ENCODE peak calls at places on chromosomes 6 and 20, in six cellular contexts. One of them, this sample, is unnamed.

GRCh38 chr6:105136433-105137350 is 43.1 kb downstream of the POPDC3 start:
- DNase-seq in AG04449: no peak
- DNase-seq in ovary: peak; percentile 44
- DNase-seq in IMR-90: peak; percentile 59
- DNase-seq in adipocyte: peak; percentile 77
- DNase-seq in kidney: peak; percentile 78
- DNase-seq in this sample: peak; percentile 40

GRCh38 chr6:3282461-3283236 is 23.9 kb downstream of the PSMG4 start:
- DNase-seq in AG04449: no peak
- DNase-seq in ovary: no peak
- DNase-seq in IMR-90: no peak
- DNase-seq in adipocyte: no peak
- DNase-seq in kidney: peak; percentile 21
- DNase-seq in this sample: peak; percentile 16

GRCh38 chr20:40304119-40304518 is 384.9 kb downstream of the MAFB start:
- DNase-seq in AG04449: no peak
- DNase-seq in ovary: no peak
- DNase-seq in IMR-90: no peak
- DNase-seq in adipocyte: no peak
- DNase-seq in kidney: no peak
- DNase-seq in this sample: no peak

GRCh38 chr20:62892348-62893304 is 31.0 kb upstream of the TCFL5 start:
- DNase-seq in AG04449: no peak
- DNase-seq in ovary: no peak
- DNase-seq in IMR-90: no peak
- DNase-seq in adipocyte: no peak
- DNase-seq in kidney: no peak
- DNase-seq in this sample: no peak

GRCh38 chr20:39146394-39146793 is 184.2 kb downstream of the DHX35 start:
- DNase-seq in AG04449: no peak
- DNase-seq in ovary: no peak
- DNase-seq in IMR-90: no peak
- DNase-seq in adipocyte: no peak
- DNase-seq in kidney: no peak
- DNase-seq in this sample: no peak

GRCh38 chr6:4258733-4259132 is 123.4 kb upstream of the ECI2 start:
- DNase-seq in AG04449: no peak
- DNase-seq in ovary: no peak
- DNase-seq in IMR-90: no peak
- DNase-seq in adipocyte: no peak
- DNase-seq in kidney: no peak
- DNase-seq in this sample: no peak

GRCh38 chr20:50969912-50970311 is 11.3 kb downstream of the MOCS3 start:
- DNase-seq in AG04449: no peak
- DNase-seq in ovary: no peak
- DNase-seq in IMR-90: peak; percentile 28
- DNase-seq in adipocyte: no peak
- DNase-seq in kidney: no peak
- DNase-seq in this sample: no peak

GRCh38 chr6:13241364-13241763 is 87.0 kb downstream of the TBC1D7 start:
- DNase-seq in AG04449: no peak
- DNase-seq in ovary: no peak
- DNase-seq in IMR-90: no peak
- DNase-seq in adipocyte: no peak
- DNase-seq in kidney: no peak
- DNase-seq in this sample: no peak

GRCh38 chr6:128174724-128175123 is 273.9 kb upstream of the THEMIS start:
- DNase-seq in AG04449: no peak
- DNase-seq in ovary: no peak
- DNase-seq in IMR-90: no peak
- DNase-seq in adipocyte: no peak
- DNase-seq in kidney: no peak
- DNase-seq in this sample: no peak

GRCh38 chr20:25100914-25101313 is 19.0 kb upstream of the VSX1 start:
- DNase-seq in AG04449: no peak
- DNase-seq in ovary: no peak
- DNase-seq in IMR-90: no peak
- DNase-seq in adipocyte: no peak
- DNase-seq in kidney: no peak
- DNase-seq in this sample: no peak

GRCh38 chr6:79634491-79634890 is 3.4 kb downstream of the SH3BGRL2 start:
- DNase-seq in AG04449: no peak
- DNase-seq in ovary: no peak
- DNase-seq in IMR-90: no peak
- DNase-seq in adipocyte: no peak
- DNase-seq in kidney: no peak
- DNase-seq in this sample: no peak

GRCh38 chr6:79630400-79630882 is 688 bp upstream of the SH3BGRL2 start:
- DNase-seq in AG04449: no peak
- DNase-seq in ovary: no peak
- DNase-seq in IMR-90: no peak
- DNase-seq in adipocyte: no peak
- DNase-seq in kidney: no peak
- DNase-seq in this sample: no peak

GRCh38 chr6:79631800-79632172 is 657 bp downstream of the SH3BGRL2 start:
- DNase-seq in AG04449: no peak
- DNase-seq in ovary: no peak
- DNase-seq in IMR-90: no peak
- DNase-seq in adipocyte: no peak
- DNase-seq in kidney: no peak
- DNase-seq in this sample: no peak

GRCh38 chr6:79630883-79631799 is at the start of gene SH3BGRL2:
- DNase-seq in AG04449: no peak
- DNase-seq in ovary: peak; percentile 75
- DNase-seq in IMR-90: peak; percentile 59
- DNase-seq in adipocyte: peak; percentile 83
- DNase-seq in kidney: peak; percentile 90
- DNase-seq in this sample: peak; percentile 82

GRCh38 chr6:79632580-79632979 is 1.5 kb downstream of the SH3BGRL2 start:
- DNase-seq in AG04449: no peak
- DNase-seq in ovary: no peak
- DNase-seq in IMR-90: peak; percentile 4
- DNase-seq in adipocyte: peak; percentile 18
- DNase-seq in kidney: no peak
- DNase-seq in this sample: no peak
- H3K4me3 ChIP-seq in AG04449: no peak overlapping the region
- H3K4me3 ChIP-seq in ovary: no peak overlapping the region
- H3K4me3 ChIP-seq in IMR-90: no peak overlapping the region
- H3K4me3 ChIP-seq in adipocyte: no peak overlapping the region
- H3K4me3 ChIP-seq in kidney: peak overlapping the region; percentile 74
- H3K4me3 ChIP-seq in this sample: peak overlapping the region; percentile 21

DNA sequence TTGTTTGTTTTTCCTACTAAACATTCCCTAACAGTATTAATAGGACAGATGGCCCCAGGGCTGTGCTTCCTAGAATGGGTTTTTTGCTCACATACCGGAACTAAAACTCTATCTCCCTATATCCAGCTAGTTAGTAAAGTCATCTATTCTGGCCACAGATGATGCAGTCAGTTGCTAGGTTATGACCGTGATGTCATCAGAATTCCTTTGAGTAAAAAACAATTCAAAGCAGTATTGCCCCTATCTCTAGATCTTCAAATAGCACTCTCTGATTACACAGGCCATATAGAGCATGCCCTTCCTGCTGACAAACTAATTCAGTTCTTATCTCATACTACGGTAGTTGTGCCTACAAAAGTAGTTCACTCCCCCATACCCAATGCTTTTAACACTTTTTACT is 17.9 kb upstream of the ZNF451 start:
- DNase-seq in AG04449: no peak
- DNase-seq in ovary: no peak
- DNase-seq in IMR-90: no peak
- DNase-seq in adipocyte: no peak
- DNase-seq in kidney: no peak
- DNase-seq in this sample: no peak
- H3K4me3 ChIP-seq in AG04449: no peak overlapping the region
- H3K4me3 ChIP-seq in ovary: no peak overlapping the region
- H3K4me3 ChIP-seq in IMR-90: no peak overlapping the region
- H3K4me3 ChIP-seq in adipocyte: no peak overlapping the region
- H3K4me3 ChIP-seq in kidney: no peak overlapping the region
- H3K4me3 ChIP-seq in this sample: no peak overlapping the region

DNA sequence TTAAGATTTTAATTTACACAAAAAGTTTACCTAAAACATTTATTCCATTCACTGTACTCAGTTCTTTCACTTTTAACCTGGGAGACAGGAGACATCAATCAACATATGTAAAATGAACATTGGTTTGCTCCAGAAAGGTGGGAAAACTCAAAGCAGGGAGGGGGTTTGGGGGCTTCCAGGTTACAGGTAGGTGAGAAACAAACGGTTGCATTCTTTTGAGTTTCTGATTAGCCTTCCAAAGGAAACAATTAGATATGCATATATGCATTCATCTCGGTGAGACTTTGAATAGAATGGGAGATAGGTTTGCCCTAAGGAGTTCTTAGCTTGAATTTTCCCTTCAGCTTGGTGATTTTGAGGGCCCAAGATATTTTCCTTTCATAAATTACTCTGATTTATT is 38.2 kb upstream of the HDAC2 start:
- DNase-seq in AG04449: no peak
- DNase-seq in ovary: no peak
- DNase-seq in IMR-90: no peak
- DNase-seq in adipocyte: no peak
- DNase-seq in kidney: no peak
- DNase-seq in this sample: no peak
- H3K4me3 ChIP-seq in AG04449: no peak overlapping the region
- H3K4me3 ChIP-seq in ovary: no peak overlapping the region
- H3K4me3 ChIP-seq in IMR-90: no peak overlapping the region
- H3K4me3 ChIP-seq in adipocyte: no peak overlapping the region
- H3K4me3 ChIP-seq in kidney: no peak overlapping the region
- H3K4me3 ChIP-seq in this sample: no peak overlapping the region

GRCh38 chr20:8855315-8855714 is 213.6 kb upstream of the PLCB4 start:
- DNase-seq in AG04449: no peak
- DNase-seq in ovary: peak; percentile 23
- DNase-seq in IMR-90: peak; percentile 61
- DNase-seq in adipocyte: peak; percentile 69
- DNase-seq in kidney: no peak
- DNase-seq in this sample: no peak

GRCh38 chr20:8856668-8857067 is 212.2 kb upstream of the PLCB4 start:
- DNase-seq in AG04449: no peak
- DNase-seq in ovary: no peak
- DNase-seq in IMR-90: no peak
- DNase-seq in adipocyte: no peak
- DNase-seq in kidney: no peak
- DNase-seq in this sample: no peak

GRCh38 chr20:8851446-8851845 is 217.4 kb upstream of the PLCB4 start:
- DNase-seq in AG04449: no peak
- DNase-seq in ovary: no peak
- DNase-seq in IMR-90: no peak
- DNase-seq in adipocyte: no peak
- DNase-seq in kidney: no peak
- DNase-seq in this sample: no peak

GRCh38 chr20:8853805-8854338 is 215.0 kb upstream of the PLCB4 start:
- DNase-seq in AG04449: peak; percentile 16
- DNase-seq in ovary: no peak
- DNase-seq in IMR-90: peak; percentile 84
- DNase-seq in adipocyte: peak; percentile 91
- DNase-seq in kidney: no peak
- DNase-seq in this sample: peak; percentile 29

DNA sequence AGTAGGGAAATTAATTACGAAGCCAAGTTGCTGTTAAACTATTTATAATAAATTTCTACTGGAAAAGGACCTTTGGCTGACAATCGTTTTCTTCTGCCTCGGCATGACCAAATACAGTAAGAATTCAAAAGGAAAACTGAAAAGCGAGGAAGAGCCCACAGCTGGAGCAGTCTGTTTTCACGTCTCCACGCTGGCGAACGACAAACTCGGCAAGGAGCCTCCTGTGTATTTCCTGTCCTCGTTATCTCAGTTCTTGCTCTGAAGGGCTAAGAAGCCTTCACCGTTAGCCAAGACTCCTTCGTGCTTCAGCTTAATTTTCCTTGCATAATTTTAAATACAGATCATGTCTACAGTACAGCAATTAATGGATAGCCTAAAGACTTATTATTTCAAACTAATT is 214.3 kb upstream of the PLCB4 start:
- DNase-seq in AG04449: no peak
- DNase-seq in ovary: peak; percentile 57
- DNase-seq in IMR-90: peak; percentile 83
- DNase-seq in adipocyte: no peak
- DNase-seq in kidney: peak; percentile 70
- DNase-seq in this sample: peak; percentile 66
- H3K4me3 ChIP-seq in AG04449: no peak overlapping the region
- H3K4me3 ChIP-seq in ovary: peak overlapping the region; percentile 12
- H3K4me3 ChIP-seq in IMR-90: peak overlapping the region; percentile 22
- H3K4me3 ChIP-seq in adipocyte: peak overlapping the region; percentile 73
- H3K4me3 ChIP-seq in kidney: no peak overlapping the region
- H3K4me3 ChIP-seq in this sample: no peak overlapping the region

DNA sequence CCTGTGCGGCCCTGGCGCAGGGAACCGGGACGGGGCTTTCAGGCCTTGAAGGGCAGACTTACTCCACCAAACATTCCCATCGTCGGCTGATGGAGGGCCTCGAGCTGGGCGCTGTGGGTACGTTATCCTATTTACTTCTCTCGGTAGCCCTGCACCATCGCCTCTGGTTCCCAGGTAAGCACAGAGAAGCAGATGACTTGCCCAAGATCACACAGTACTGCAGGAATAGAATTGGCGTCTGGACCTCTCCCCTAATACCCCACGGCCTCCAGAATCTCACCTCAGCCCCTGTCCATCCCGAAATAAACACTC is 46.4 kb downstream of the PDYN start:
- DNase-seq in AG04449: no peak
- DNase-seq in ovary: no peak
- DNase-seq in IMR-90: no peak
- DNase-seq in adipocyte: no peak
- DNase-seq in kidney: no peak
- DNase-seq in this sample: peak; percentile 50
- H3K4me3 ChIP-seq in AG04449: no peak overlapping the region
- H3K4me3 ChIP-seq in ovary: no peak overlapping the region
- H3K4me3 ChIP-seq in IMR-90: no peak overlapping the region
- H3K4me3 ChIP-seq in adipocyte: no peak overlapping the region
- H3K4me3 ChIP-seq in kidney: no peak overlapping the region
- H3K4me3 ChIP-seq in this sample: no peak overlapping the region

DNA sequence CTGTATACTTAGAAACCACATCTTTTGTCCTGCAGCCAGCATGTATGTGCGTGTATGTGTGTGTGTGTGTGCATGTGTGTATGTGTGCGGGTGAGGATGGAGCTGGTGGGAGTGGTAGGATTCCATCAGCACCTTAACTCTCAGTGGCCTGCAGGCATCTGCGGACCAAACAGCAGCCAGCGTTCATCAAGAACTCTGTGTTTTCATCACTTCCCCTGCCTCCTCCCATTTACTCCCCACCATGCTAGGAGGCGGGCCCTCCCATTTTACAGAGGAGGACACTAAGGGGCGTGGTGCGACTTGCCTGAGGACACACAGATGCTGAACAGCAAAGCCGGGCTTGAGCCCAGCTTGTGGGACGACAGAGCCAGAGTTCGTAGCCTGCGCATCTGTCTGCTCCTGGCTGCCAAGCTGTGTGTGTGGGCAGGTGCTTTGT is 8.9 kb downstream of the VSTM2L start:
- DNase-seq in AG04449: no peak
- DNase-seq in ovary: no peak
- DNase-seq in IMR-90: peak; percentile 4
- DNase-seq in adipocyte: peak; percentile 54
- DNase-seq in kidney: no peak
- DNase-seq in this sample: no peak
- H3K4me3 ChIP-seq in AG04449: no peak overlapping the region
- H3K4me3 ChIP-seq in ovary: no peak overlapping the region
- H3K4me3 ChIP-seq in IMR-90: no peak overlapping the region
- H3K4me3 ChIP-seq in adipocyte: no peak overlapping the region
- H3K4me3 ChIP-seq in kidney: no peak overlapping the region
- H3K4me3 ChIP-seq in this sample: no peak overlapping the region